ENCODE peak calls at places on chromosomes 5 and 9, in nine cellular contexts. K, M, P, F, R, Y, L, A and W are unnamed samples. For H3K4me1, the result is how much of the 10 kb centered on the place peaks cover.

GRCh38 chr9:69322256-69322655 is 2.8 kb upstream of the ENTREP1 start:
- DNase-seq in K (no peak), M (no peak), P (no peak), F (no peak), R (no peak), Y (no peak), L (no peak), A (no peak), W (no peak)

GRCh38 chr5:176534640-176535039 is 2.6 kb downstream of the RNF44 start:
- DNase-seq in K (peak), M (no peak), P (no peak), F (no peak), R (peak), Y (no peak), L (no peak), A (no peak), W (peak)

GRCh38 chr9:99416007-99416406 is 193.9 kb downstream of the SEC61B start:
- DNase-seq in K (no peak), M (no peak), P (no peak), F (peak), R (no peak), Y (no peak), L (no peak), A (no peak), W (no peak)

GRCh38 chr5:76681287-76681686 is 34.6 kb upstream of the F2R start:
- DNase-seq in K (no peak), M (no peak), P (no peak), F (no peak), R (no peak), Y (no peak), L (no peak), A (no peak), W (no peak)

GRCh38 chr5:73719616-73720015 is 93.6 kb downstream of the ARHGEF28 start:
- DNase-seq in K (no peak), M (no peak), P (no peak), F (no peak), R (no peak), Y (peak), L (no peak), A (no peak), W (no peak)

GRCh38 chr9:27184556-27185351 is 75.7 kb downstream of the TEK start:
- DNase-seq in K (no peak), M (no peak), P (peak), F (no peak), R (peak), Y (peak), L (no peak), A (no peak), W (no peak)

GRCh38 chr9:108477538-108478006 is 378.2 kb downstream of the ACTL7B start:
- DNase-seq in K (no peak), M (no peak), P (no peak), F (peak), R (no peak), Y (no peak), L (no peak), A (no peak), W (peak)

GRCh38 chr5:352639-353598 is 31.4 kb downstream of the AHRR start:
- DNase-seq in K (no peak), M (no peak), P (no peak), F (no peak), R (no peak), Y (no peak), L (no peak), A (no peak), W (no peak)

GRCh38 chr9:136769710-136770191 is 5.4 kb upstream of the LCN15 start:
- DNase-seq in K (no peak), M (peak), P (peak), F (peak), R (peak), Y (no peak), L (peak), A (no peak), W (no peak)

GRCh38 chr5:168869615-168870227 is 290.6 kb upstream of the PANK3 start:
- DNase-seq in K (no peak), M (no peak), P (no peak), F (no peak), R (no peak), Y (peak), L (no peak), A (peak), W (no peak)

GRCh38 chr5:128081111-128081865 is 2.3 kb upstream of the SLC12A2 start:
- DNase-seq in K (no peak), M (peak), P (no peak), F (peak), R (no peak), Y (peak), L (no peak), A (no peak), W (peak)

GRCh38 chr5:34684281-34684979 is 28.3 kb downstream of the RAI14 start:
- DNase-seq in K (no peak), M (peak), P (peak), F (peak), R (no peak), Y (peak), L (no peak), A (no peak), W (no peak)

GRCh38 chr5:163436515-163436914 is 880 bp upstream of the CCNG1 start:
- DNase-seq in K (no peak), M (no peak), P (no peak), F (no peak), R (no peak), Y (no peak), L (no peak), A (no peak), W (no peak)

GRCh38 chr9:81737871-81738507 is 48.6 kb upstream of the TLE1 start:
- DNase-seq in K (no peak), M (no peak), P (peak), F (peak), R (peak), Y (peak), L (no peak), A (no peak), W (peak)

GRCh38 chr9:27310582-27310981 is 13.6 kb upstream of the EQTN start:
- DNase-seq in K (no peak), M (peak), P (no peak), F (no peak), R (peak), Y (no peak), L (no peak), A (no peak), W (no peak)

GRCh38 chr5:134995850-134996402 is 28.2 kb downstream of the CATSPER3 start:
- DNase-seq in K (no peak), M (no peak), P (no peak), F (no peak), R (no peak), Y (no peak), L (no peak), A (no peak), W (no peak)

GRCh38 chr5:173633304-173633703 is 16.9 kb upstream of the BOD1 start:
- DNase-seq in K (no peak), M (no peak), P (no peak), F (no peak), R (no peak), Y (no peak), L (no peak), A (no peak), W (no peak)

GRCh38 chr9:89935791-89936190 is 331.0 kb downstream of the GADD45G start:
- DNase-seq in K (no peak), M (no peak), P (no peak), F (no peak), R (no peak), Y (no peak), L (no peak), A (no peak), W (no peak)

GRCh38 chr9:130961511-130962300 is 22.7 kb upstream of the FIBCD1 start:
- DNase-seq in K (no peak), M (no peak), P (no peak), F (no peak), R (no peak), Y (no peak), L (no peak), A (no peak), W (no peak)

GRCh38 chr9:127967151-127967809 is 13.5 kb downstream of the EEIG1 start:
- DNase-seq in K (no peak), M (no peak), P (no peak), F (no peak), R (no peak), Y (no peak), L (no peak), A (no peak), W (no peak)

GRCh38 chr9:127965953-127966352 is 14.8 kb downstream of the EEIG1 start:
- DNase-seq in K (no peak), M (no peak), P (no peak), F (no peak), R (peak), Y (no peak), L (no peak), A (no peak), W (no peak)

GRCh38 chr9:127968717-127969383 is 11.9 kb downstream of the EEIG1 start:
- DNase-seq in K (no peak), M (no peak), P (peak), F (peak), R (peak), Y (peak), L (no peak), A (peak), W (peak)

GRCh38 chr9:127968046-127968445 is 12.7 kb downstream of the EEIG1 start:
- DNase-seq in K (no peak), M (no peak), P (no peak), F (peak), R (peak), Y (peak), L (no peak), A (no peak), W (peak)

DNA sequence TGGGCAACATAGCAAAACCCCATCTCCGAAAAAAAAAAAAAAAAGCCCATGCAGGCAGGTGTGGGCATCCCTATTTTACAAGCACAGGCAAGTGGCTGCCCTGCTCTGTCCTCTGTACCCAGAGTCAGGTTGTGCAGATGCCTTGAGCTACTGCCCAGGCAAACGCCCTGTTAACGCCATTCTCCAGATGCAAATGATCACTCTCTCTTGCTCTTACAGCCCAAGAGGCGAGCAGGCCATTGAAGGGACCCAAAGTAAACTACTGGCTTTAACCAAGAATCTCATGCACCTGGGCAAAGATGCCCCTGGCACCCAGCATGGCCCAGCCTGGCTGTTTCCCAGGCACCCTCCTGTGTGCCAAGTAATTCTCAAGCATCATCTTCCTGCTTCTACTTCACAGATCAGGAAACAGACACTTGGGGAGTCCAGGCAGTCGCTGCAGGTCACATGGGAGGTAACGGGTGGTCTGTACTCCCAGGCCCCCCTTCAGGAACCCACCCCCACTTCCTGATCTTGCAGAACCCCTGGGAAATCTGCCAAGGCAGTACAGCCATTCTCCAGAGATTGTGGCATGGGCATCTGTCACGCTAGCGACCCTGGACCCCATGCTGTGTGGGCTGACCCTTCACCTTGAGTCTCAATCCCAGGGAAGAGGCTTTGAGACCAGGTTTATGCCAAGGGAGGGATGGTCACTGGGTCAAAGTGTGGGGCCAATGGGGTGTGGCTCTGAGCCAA is 14.2 kb downstream of the EEIG1 start:
- DNase-seq in K (no peak), M (no peak), P (peak), F (no peak), R (peak), Y (no peak), L (no peak), A (no peak), W (no peak)
- H3K4me1 ChIP-seq in K (under half), M (under half), P (half or more), F (half or more), R (half or more), Y (under half), L (half or more), A (half or more), W (under half)

GRCh38 chr5:78757269-78758053 is 108.9 kb upstream of the LHFPL2 start:
- DNase-seq in K (no peak), M (no peak), P (no peak), F (peak), R (no peak), Y (no peak), L (no peak), A (no peak), W (no peak)

GRCh38 chr5:78754655-78755054 is 106.1 kb upstream of the LHFPL2 start:
- DNase-seq in K (no peak), M (no peak), P (no peak), F (no peak), R (no peak), Y (no peak), L (no peak), A (no peak), W (no peak)

GRCh38 chr5:78755822-78756429 is 107.4 kb upstream of the LHFPL2 start:
- DNase-seq in K (no peak), M (no peak), P (no peak), F (peak), R (no peak), Y (no peak), L (no peak), A (no peak), W (no peak)

GRCh38 chr5:78758169-78758839 is 109.7 kb upstream of the LHFPL2 start:
- DNase-seq in K (no peak), M (no peak), P (no peak), F (no peak), R (peak), Y (no peak), L (no peak), A (no peak), W (no peak)

DNA sequence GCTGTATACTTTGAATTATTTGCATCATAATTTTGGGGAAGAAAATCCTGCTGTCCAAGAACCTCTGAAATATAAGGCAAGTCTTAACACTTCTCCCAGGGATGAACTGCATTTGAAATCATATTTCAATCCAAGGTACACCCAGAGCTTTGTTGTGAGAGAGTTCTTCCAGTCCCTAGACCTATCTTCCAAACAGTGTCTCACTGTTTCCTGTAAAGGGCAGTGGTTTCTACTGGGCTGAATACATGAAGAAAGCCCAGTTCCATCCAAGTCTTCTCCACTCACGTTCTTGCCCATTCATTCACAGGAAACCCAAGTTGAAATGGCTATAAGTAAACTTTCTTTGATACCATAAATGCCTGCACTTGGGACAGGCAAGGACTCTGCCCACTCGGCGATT is 108.3 kb upstream of the LHFPL2 start:
- DNase-seq in K (no peak), M (no peak), P (no peak), F (no peak), R (no peak), Y (no peak), L (no peak), A (no peak), W (no peak)
- H3K4me3 ChIP-seq in K (no peak), M (no peak), P (no peak), F (no peak), R (no peak), Y (no peak), L (no peak), A (no peak), W (no peak)

GRCh38 chr9:127501821-127502343 is 50.6 kb downstream of the LRSAM1 start:
- DNase-seq in K (no peak), M (no peak), P (no peak), F (no peak), R (no peak), Y (no peak), L (no peak), A (no peak), W (no peak)
- H3K4me1 ChIP-seq in K (under half), M (under half), P (under half), F (under half), R (under half), Y (under half), L (under half), A (under half), W (under half)

GRCh38 chr5:132263548-132264261 is 6.2 kb downstream of the PDLIM4 start:
- DNase-seq in K (peak), M (no peak), P (peak), F (peak), R (peak), Y (peak), L (no peak), A (no peak), W (no peak)
- H3K4me3 ChIP-seq in K (no peak), M (no peak), P (no peak), F (no peak), R (no peak), Y (no peak), L (no peak), A (no peak), W (no peak)

DNA sequence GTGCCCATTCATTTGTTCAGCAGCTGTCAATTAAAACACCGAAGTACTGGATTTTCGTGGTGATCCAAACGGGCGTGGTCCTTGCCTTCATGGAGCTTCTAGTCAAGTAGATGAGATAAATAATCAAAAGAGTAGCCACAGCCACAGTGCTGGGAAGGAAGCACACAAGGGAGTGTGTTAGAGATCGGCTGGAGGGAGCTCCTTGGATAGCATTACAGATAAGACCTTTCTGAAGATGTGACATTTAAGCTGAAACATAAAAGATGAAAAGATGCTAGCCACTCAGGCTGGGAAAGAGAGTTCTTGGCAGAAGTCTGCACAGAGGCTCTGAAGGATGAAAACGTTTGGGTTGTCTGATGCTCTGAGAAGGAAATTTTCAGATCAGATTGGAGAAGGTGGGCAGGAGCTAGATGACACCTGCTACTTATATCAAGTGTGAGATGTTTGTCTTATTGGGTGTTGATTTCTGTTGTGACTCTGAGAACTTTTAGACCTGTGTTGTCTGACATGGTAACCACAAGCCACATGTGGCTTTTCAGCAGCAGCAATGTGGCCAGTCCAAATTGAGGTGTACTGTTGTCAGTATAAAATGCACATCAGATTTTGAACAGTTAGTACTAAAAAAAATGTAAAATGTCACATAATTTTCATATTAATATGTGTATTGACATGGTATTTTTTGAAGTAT is 123.9 kb downstream of the TLE4 start:
- DNase-seq in K (no peak), M (no peak), P (no peak), F (no peak), R (no peak), Y (no peak), L (no peak), A (no peak), W (peak)
- H3K4me1 ChIP-seq in K (under half), M (half or more), P (under half), F (under half), R (under half), Y (under half), L (under half), A (under half), W (under half)

DNA sequence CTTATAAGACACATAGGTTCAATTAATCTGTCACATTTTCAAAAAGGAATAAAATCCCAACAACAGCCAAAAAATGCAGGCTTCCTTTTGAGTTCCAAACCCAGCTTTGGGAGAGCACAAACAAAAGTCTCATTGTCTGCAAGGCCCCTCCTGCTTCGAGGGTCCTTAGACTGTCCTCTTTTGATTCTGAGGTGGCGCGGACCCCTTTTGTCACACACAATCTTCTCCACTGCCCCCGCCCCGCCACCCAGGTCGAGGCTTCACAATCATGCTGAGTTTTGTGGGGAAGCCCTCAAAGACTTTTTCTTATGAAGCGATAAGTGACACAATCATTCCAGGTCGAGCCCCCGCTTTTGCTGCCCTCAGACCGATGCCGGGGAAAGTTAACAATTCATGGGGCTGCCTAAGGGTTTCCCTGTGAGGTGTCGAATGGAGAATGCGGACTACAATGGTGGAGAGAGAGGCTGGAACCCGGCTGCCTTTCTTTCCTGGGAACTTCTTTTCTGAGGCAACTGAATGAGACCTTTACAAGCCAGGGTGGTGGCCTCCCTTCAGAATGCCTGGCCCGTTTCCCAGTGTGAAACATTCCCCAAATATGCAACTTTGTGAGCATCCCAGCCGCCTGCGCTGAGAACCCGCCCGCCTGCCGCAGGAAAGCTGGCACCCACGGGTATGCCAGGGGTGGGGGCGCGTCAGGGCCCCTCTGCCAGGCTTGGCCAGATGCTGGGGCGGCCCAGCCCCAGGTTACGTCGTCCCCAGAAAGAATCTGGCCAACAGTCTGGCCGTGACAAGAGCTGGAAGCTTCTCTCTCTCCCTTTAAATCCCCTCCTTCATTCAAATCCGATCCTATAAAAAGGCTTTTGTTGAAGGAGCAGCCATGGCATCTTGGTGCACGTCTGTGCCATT is 71.9 kb downstream of the MAP1B start:
- DNase-seq in K (peak), M (peak), P (peak), F (peak), R (peak), Y (no peak), L (no peak), A (peak), W (no peak)
- H3K4me3 ChIP-seq in K (peak), M (peak), P (no peak), F (peak), R (no peak), Y (no peak), L (no peak), A (no peak), W (no peak)

GRCh38 chr5:36704131-36704530 is 97.7 kb downstream of the SLC1A3 start:
- DNase-seq in K (no peak), M (no peak), P (no peak), F (no peak), R (no peak), Y (no peak), L (no peak), A (no peak), W (no peak)
- H3K4me1 ChIP-seq in K (under half), M (under half), P (under half), F (under half), R (under half), Y (under half), L (under half), A (under half), W (under half)

GRCh38 chr9:38047301-38048251 is 21.5 kb downstream of the SHB start:
- DNase-seq in K (peak), M (peak), P (peak), F (peak), R (peak), Y (peak), L (no peak), A (peak), W (peak)

GRCh38 chr9:38043931-38044623 is 24.9 kb downstream of the SHB start:
- DNase-seq in K (no peak), M (no peak), P (peak), F (no peak), R (peak), Y (no peak), L (no peak), A (no peak), W (peak)

GRCh38 chr9:38048319-38048969 is 20.6 kb downstream of the SHB start:
- DNase-seq in K (peak), M (no peak), P (no peak), F (no peak), R (no peak), Y (no peak), L (no peak), A (no peak), W (no peak)

GRCh38 chr9:38044706-38045105 is 24.3 kb downstream of the SHB start:
- DNase-seq in K (no peak), M (no peak), P (no peak), F (no peak), R (no peak), Y (no peak), L (no peak), A (no peak), W (no peak)

GRCh38 chr9:38046669-38047300 is 22.2 kb downstream of the SHB start:
- DNase-seq in K (peak), M (no peak), P (peak), F (peak), R (peak), Y (peak), L (no peak), A (no peak), W (peak)
- H3K4me3 ChIP-seq in K (no peak), M (no peak), P (no peak), F (peak), R (no peak), Y (no peak), L (no peak), A (no peak), W (no peak)